ENCODE peak calls at places on chromosomes 3 and 15, in seven cellular contexts. V, X, D, Z, H, A and G are unnamed samples.

GRCh38 chr3:73733796-73734195 is 109.1 kb upstream of the PDZRN3 start:
- DNase-seq in V (no peak), X (no peak), D (no peak), Z (no peak), H (no peak), A (no peak), G (no peak)

GRCh38 chr3:189508784-189509489 is 122.3 kb upstream of the TP63 start:
- DNase-seq in V (no peak), X (no peak), D (peak; percentile 29), Z (no peak), H (peak; percentile 34), A (no peak), G (no peak)

GRCh38 chr3:157360044-157360443 is 76.6 kb upstream of the PTX3 start:
- DNase-seq in V (no peak), X (peak; percentile 26), D (peak; percentile 93), Z (no peak), H (peak; percentile 79), A (no peak), G (no peak)

GRCh38 chr3:66803206-66803605 is 194.9 kb upstream of the KBTBD8 start:
- DNase-seq in V (no peak), X (no peak), D (no peak), Z (no peak), H (no peak), A (no peak), G (no peak)

GRCh38 chr15:81176291-81176893 is 20.3 kb upstream of the IL16 start:
- DNase-seq in V (peak; percentile 62), X (no peak), D (no peak), Z (no peak), H (no peak), A (no peak), G (no peak)

GRCh38 chr3:173622156-173622555 is 224.6 kb downstream of the NLGN1 start:
- DNase-seq in V (no peak), X (no peak), D (peak; percentile 52), Z (no peak), H (peak; percentile 84), A (no peak), G (no peak)

GRCh38 chr15:93105510-93105909 is 16.5 kb upstream of the RGMA start:
- DNase-seq in V (no peak), X (no peak), D (no peak), Z (no peak), H (no peak), A (no peak), G (no peak)

GRCh38 chr3:196736670-196737374 is 2.8 kb upstream of the PAK2 start:
- DNase-seq in V (no peak), X (no peak), D (no peak), Z (no peak), H (no peak), A (no peak), G (no peak)

GRCh38 chr15:65620833-65621232 is 905 bp upstream of the SLC24A1 start:
- DNase-seq in V (no peak), X (no peak), D (no peak), Z (no peak), H (no peak), A (no peak), G (no peak)

GRCh38 chr15:96610757-96611156 is 280.3 kb downstream of the NR2F2 start:
- DNase-seq in V (no peak), X (no peak), D (no peak), Z (no peak), H (no peak), A (no peak), G (no peak)

GRCh38 chr3:44414517-44415090 is 62.9 kb downstream of the ZNF445 start:
- DNase-seq in V (no peak), X (no peak), D (no peak), Z (peak; percentile 27), H (no peak), A (no peak), G (no peak)

GRCh38 chr3:52789746-52790040 is 4.9 kb upstream of the ITIH3 start:
- DNase-seq in V (no peak), X (no peak), D (no peak), Z (no peak), H (no peak), A (no peak), G (no peak)

GRCh38 chr3:130354430-130354829 is 9.0 kb downstream of the COL6A5 start:
- DNase-seq in V (no peak), X (no peak), D (peak; percentile 61), Z (no peak), H (no peak), A (no peak), G (no peak)

GRCh38 chr3:169964176-169964575 is 2.4 kb upstream of the SEC62 start:
- DNase-seq in V (no peak), X (no peak), D (peak; percentile 8), Z (no peak), H (no peak), A (no peak), G (no peak)

GRCh38 chr3:186360779-186361178 is 1.3 kb downstream of the DGKG start:
- DNase-seq in V (no peak), X (no peak), D (no peak), Z (no peak), H (no peak), A (no peak), G (no peak)

GRCh38 chr3:188037116-188037718 is 116.7 kb upstream of the LPP start:
- DNase-seq in V (no peak), X (peak; percentile 28), D (peak; percentile 67), Z (no peak), H (no peak), A (no peak), G (no peak)

GRCh38 chr15:32098033-32098432 is 67.7 kb downstream of the CHRNA7 start:
- DNase-seq in V (no peak), X (no peak), D (no peak), Z (no peak), H (no peak), A (no peak), G (no peak)

GRCh38 chr15:29844290-29844903 is 22.1 kb upstream of the TJP1 start:
- DNase-seq in V (no peak), X (peak; percentile 58), D (peak; percentile 69), Z (no peak), H (no peak), A (no peak), G (no peak)

GRCh38 chr3:113532698-113533533 is 561 bp downstream of the SIDT1 start:
- DNase-seq in V (peak; percentile 29), X (no peak), D (no peak), Z (peak; percentile 49), H (no peak), A (peak; percentile 69), G (peak; percentile 36)

GRCh38 chr3:43285644-43286043 is 696 bp upstream of the SNRK start:
- DNase-seq in V (no peak), X (no peak), D (no peak), Z (no peak), H (no peak), A (no peak), G (no peak)

GRCh38 chr3:184016820-184017671 is 638 bp downstream of the ABCC5 start:
- DNase-seq in V (peak; percentile 73), X (peak; percentile 21), D (peak; percentile 51), Z (peak; percentile 73), H (no peak), A (peak; percentile 62), G (peak; percentile 39)

GRCh38 chr3:15272431-15273196 is 59.8 kb downstream of the SH3BP5 start:
- DNase-seq in V (no peak), X (no peak), D (no peak), Z (no peak), H (no peak), A (no peak), G (no peak)

DNA sequence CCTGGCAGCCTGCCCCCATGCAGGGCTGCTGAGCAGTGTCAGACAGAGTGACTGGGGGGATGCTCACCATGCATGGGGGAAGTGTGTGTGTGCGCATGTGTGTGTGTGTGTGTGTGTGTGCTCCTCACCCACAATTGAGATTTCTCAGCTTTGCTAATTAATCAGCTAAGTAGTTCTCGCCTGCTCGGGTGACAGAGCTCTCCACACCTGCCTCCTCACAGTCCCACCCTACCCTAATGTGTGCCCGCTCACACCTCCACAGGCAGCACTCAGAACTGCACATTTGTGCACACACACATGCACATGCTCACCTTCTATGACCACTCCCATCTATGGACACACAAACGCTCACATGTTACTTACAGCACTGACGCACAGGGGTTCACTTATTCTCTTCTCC is 37.3 kb downstream of the CACNA2D2 start:
- DNase-seq in V (no peak), X (no peak), D (no peak), Z (no peak), H (no peak), A (peak; percentile 4), G (no peak)
- TF ChIP-seq CTCF in V (no peak), X (no peak), D (no peak), Z (no peak), H (no peak), A (no peak), G (no peak)

DNA sequence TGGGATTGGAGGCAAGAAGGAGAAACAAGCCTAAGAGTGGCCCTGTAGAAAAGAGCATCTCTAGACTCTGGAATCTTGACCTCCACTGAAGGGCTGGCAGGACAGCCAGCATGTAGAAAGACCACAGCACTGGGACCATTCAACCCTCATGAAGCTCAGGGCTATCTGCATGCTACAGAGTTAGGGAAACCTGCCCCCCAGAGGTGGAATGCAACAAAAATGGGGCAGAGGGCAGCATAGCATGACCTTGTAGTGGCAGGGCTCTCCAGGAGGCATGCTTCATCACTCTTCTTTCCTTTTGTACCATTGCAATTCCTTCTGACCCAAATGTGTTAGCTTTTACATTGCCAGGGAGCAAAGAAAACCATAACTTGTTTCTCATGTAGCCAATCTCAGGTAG is 445.4 kb downstream of the EPHB1 start:
- DNase-seq in V (no peak), X (no peak), D (peak; percentile 7), Z (no peak), H (no peak), A (peak; percentile 11), G (no peak)
- TF ChIP-seq CTCF in V (no peak), X (no peak), D (no peak), Z (no peak), H (peak; percentile 5), A (no peak), G (no peak)

DNA sequence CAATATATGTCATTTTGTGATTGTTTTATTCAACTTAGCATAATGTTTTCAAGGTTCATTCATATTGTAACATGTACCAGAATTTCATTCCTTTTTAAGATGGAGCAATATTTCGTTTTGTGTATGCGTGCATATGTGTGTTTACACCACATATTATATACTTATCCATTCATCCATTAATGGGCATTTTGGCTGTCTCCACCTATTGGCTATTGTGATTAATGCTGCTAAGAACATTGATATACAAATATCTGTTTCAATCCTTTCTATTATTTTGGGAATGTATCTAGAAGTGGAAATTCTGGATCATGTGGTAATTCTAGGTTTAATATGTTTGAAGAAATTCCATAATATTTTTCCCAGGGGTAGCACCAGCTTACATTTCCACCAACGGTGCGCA is 403.9 kb upstream of the LMCD1 start:
- DNase-seq in V (no peak), X (no peak), D (no peak), Z (no peak), H (no peak), A (no peak), G (no peak)
- TF ChIP-seq CTCF in V (no peak), X (peak; percentile 17), D (peak; percentile 3), Z (no peak), H (no peak), A (no peak), G (no peak)

DNA sequence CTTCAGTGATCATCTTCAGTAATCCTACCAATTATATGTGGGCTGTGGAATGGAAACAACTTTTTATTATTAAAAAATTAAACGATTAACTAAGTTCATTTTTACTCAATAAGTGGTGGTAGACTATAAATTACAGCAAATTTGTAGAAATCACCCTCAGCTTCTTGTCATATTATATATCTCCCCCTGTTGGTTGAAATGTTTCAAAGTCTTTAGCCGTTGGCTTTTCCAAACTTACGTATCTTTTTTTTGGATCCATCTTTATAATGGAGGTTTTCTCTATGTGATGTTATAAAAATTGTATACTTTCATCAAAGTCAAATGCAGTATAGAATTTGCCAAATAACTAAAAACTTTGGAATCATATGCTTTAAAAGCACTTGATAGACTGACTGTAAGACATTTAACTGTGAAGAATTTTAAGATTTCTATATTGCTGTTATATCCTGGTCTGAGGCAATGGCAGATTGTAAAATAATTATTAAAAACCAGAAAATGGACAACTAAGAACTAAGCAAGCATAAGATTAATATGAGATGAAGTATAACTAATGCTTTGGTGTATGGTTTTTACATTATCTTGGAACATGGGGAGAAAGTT is 44.7 kb downstream of the ATP11B start:
- DNase-seq in V (no peak), X (no peak), D (peak; percentile 56), Z (no peak), H (peak; percentile 8), A (peak; percentile 18), G (no peak)
- TF ChIP-seq CTCF in V (peak; percentile 56), X (peak; percentile 53), D (peak; percentile 52), Z (peak; percentile 61), H (peak; percentile 39), A (peak; percentile 12), G (peak; percentile 71)